ENCODE peak calls at places on chromosomes 6 and 20, in ten cellular contexts. One of them, this sample, is unnamed.

GRCh38 chr6:88982720-88983119 is 19.3 kb upstream of the RNGTT start:
- DNase-seq in GM10248: peak
- DNase-seq in Kasumi-1: peak
- DNase-seq in AG09309: peak
- DNase-seq in activated CD4-positive, alpha-beta memory T cell treated with anti-CD3 and anti-CD28 coated beads, Interleukin-2, amount 10 ng/mL, durations not matched to agents 7 days and 5 days: peak
- DNase-seq in tibial nerve: peak
- DNase-seq in effector memory CD8-positive, alpha-beta T cell: no peak
- DNase-seq in NCI-H2081: peak
- DNase-seq in activated B cell treated with CpG ODN at 0.5 μM for 24 hours: no peak
- DNase-seq in mucosa of descending colon: no peak
- DNase-seq in this sample: peak

GRCh38 chr6:99746261-99746895 is 139.7 kb downstream of the PRDM13 start:
- DNase-seq in GM10248: peak
- DNase-seq in Kasumi-1: peak
- DNase-seq in AG09309: peak
- DNase-seq in activated CD4-positive, alpha-beta memory T cell treated with anti-CD3 and anti-CD28 coated beads, Interleukin-2, amount 10 ng/mL, durations not matched to agents 7 days and 5 days: peak
- DNase-seq in tibial nerve: peak
- DNase-seq in effector memory CD8-positive, alpha-beta T cell: peak
- DNase-seq in NCI-H2081: peak
- DNase-seq in activated B cell treated with CpG ODN at 0.5 μM for 24 hours: no peak
- DNase-seq in mucosa of descending colon: no peak
- DNase-seq in this sample: peak

GRCh38 chr6:147279423-147279822 is 75.2 kb downstream of the STXBP5 start:
- DNase-seq in GM10248: no peak
- DNase-seq in Kasumi-1: no peak
- DNase-seq in AG09309: peak
- DNase-seq in activated CD4-positive, alpha-beta memory T cell treated with anti-CD3 and anti-CD28 coated beads, Interleukin-2, amount 10 ng/mL, durations not matched to agents 7 days and 5 days: no peak
- DNase-seq in tibial nerve: no peak
- DNase-seq in effector memory CD8-positive, alpha-beta T cell: no peak
- DNase-seq in NCI-H2081: no peak
- DNase-seq in activated B cell treated with CpG ODN at 0.5 μM for 24 hours: no peak
- DNase-seq in mucosa of descending colon: no peak
- DNase-seq in this sample: no peak

GRCh38 chr6:113719056-113719455 is 138.1 kb upstream of the MARCKS start:
- DNase-seq in GM10248: no peak
- DNase-seq in Kasumi-1: no peak
- DNase-seq in AG09309: no peak
- DNase-seq in activated CD4-positive, alpha-beta memory T cell treated with anti-CD3 and anti-CD28 coated beads, Interleukin-2, amount 10 ng/mL, durations not matched to agents 7 days and 5 days: no peak
- DNase-seq in tibial nerve: no peak
- DNase-seq in effector memory CD8-positive, alpha-beta T cell: no peak
- DNase-seq in NCI-H2081: no peak
- DNase-seq in activated B cell treated with CpG ODN at 0.5 μM for 24 hours: no peak
- DNase-seq in mucosa of descending colon: no peak
- DNase-seq in this sample: no peak

GRCh38 chr20:20549699-20550098 is 162.7 kb downstream of the RALGAPA2 start:
- DNase-seq in GM10248: no peak
- DNase-seq in Kasumi-1: no peak
- DNase-seq in AG09309: peak
- DNase-seq in activated CD4-positive, alpha-beta memory T cell treated with anti-CD3 and anti-CD28 coated beads, Interleukin-2, amount 10 ng/mL, durations not matched to agents 7 days and 5 days: no peak
- DNase-seq in tibial nerve: no peak
- DNase-seq in effector memory CD8-positive, alpha-beta T cell: no peak
- DNase-seq in NCI-H2081: no peak
- DNase-seq in activated B cell treated with CpG ODN at 0.5 μM for 24 hours: no peak
- DNase-seq in mucosa of descending colon: no peak
- DNase-seq in this sample: no peak

GRCh38 chr20:42938486-42939205 is 251.1 kb downstream of the PTPRT start:
- DNase-seq in GM10248: no peak
- DNase-seq in Kasumi-1: no peak
- DNase-seq in AG09309: no peak
- DNase-seq in activated CD4-positive, alpha-beta memory T cell treated with anti-CD3 and anti-CD28 coated beads, Interleukin-2, amount 10 ng/mL, durations not matched to agents 7 days and 5 days: no peak
- DNase-seq in tibial nerve: no peak
- DNase-seq in effector memory CD8-positive, alpha-beta T cell: no peak
- DNase-seq in NCI-H2081: no peak
- DNase-seq in activated B cell treated with CpG ODN at 0.5 μM for 24 hours: no peak
- DNase-seq in mucosa of descending colon: no peak
- DNase-seq in this sample: no peak

GRCh38 chr6:16736856-16737255 is 24.4 kb downstream of the ATXN1 start:
- DNase-seq in GM10248: no peak
- DNase-seq in Kasumi-1: no peak
- DNase-seq in AG09309: no peak
- DNase-seq in activated CD4-positive, alpha-beta memory T cell treated with anti-CD3 and anti-CD28 coated beads, Interleukin-2, amount 10 ng/mL, durations not matched to agents 7 days and 5 days: no peak
- DNase-seq in tibial nerve: no peak
- DNase-seq in effector memory CD8-positive, alpha-beta T cell: no peak
- DNase-seq in NCI-H2081: no peak
- DNase-seq in activated B cell treated with CpG ODN at 0.5 μM for 24 hours: no peak
- DNase-seq in mucosa of descending colon: no peak
- DNase-seq in this sample: no peak

GRCh38 chr20:57619053-57619831 is 984 bp downstream of the ZBP1 start:
- DNase-seq in GM10248: peak
- DNase-seq in Kasumi-1: peak
- DNase-seq in AG09309: no peak
- DNase-seq in activated CD4-positive, alpha-beta memory T cell treated with anti-CD3 and anti-CD28 coated beads, Interleukin-2, amount 10 ng/mL, durations not matched to agents 7 days and 5 days: peak
- DNase-seq in tibial nerve: no peak
- DNase-seq in effector memory CD8-positive, alpha-beta T cell: peak
- DNase-seq in NCI-H2081: no peak
- DNase-seq in activated B cell treated with CpG ODN at 0.5 μM for 24 hours: peak
- DNase-seq in mucosa of descending colon: peak
- DNase-seq in this sample: no peak

GRCh38 chr6:140677781-140678528 is 1303.5 kb upstream of the CITED2 start:
- DNase-seq in GM10248: no peak
- DNase-seq in Kasumi-1: no peak
- DNase-seq in AG09309: no peak
- DNase-seq in activated CD4-positive, alpha-beta memory T cell treated with anti-CD3 and anti-CD28 coated beads, Interleukin-2, amount 10 ng/mL, durations not matched to agents 7 days and 5 days: no peak
- DNase-seq in tibial nerve: no peak
- DNase-seq in effector memory CD8-positive, alpha-beta T cell: no peak
- DNase-seq in NCI-H2081: no peak
- DNase-seq in activated B cell treated with CpG ODN at 0.5 μM for 24 hours: no peak
- DNase-seq in mucosa of descending colon: no peak
- DNase-seq in this sample: no peak

GRCh38 chr20:18628330-18628941 is 40.6 kb downstream of the DTD1 start:
- DNase-seq in GM10248: no peak
- DNase-seq in Kasumi-1: no peak
- DNase-seq in AG09309: no peak
- DNase-seq in activated CD4-positive, alpha-beta memory T cell treated with anti-CD3 and anti-CD28 coated beads, Interleukin-2, amount 10 ng/mL, durations not matched to agents 7 days and 5 days: no peak
- DNase-seq in tibial nerve: no peak
- DNase-seq in effector memory CD8-positive, alpha-beta T cell: no peak
- DNase-seq in NCI-H2081: peak
- DNase-seq in activated B cell treated with CpG ODN at 0.5 μM for 24 hours: no peak
- DNase-seq in mucosa of descending colon: no peak
- DNase-seq in this sample: peak

GRCh38 chr6:5540375-5540774 is 279.1 kb downstream of the FARS2 start:
- DNase-seq in GM10248: no peak
- DNase-seq in Kasumi-1: no peak
- DNase-seq in AG09309: peak
- DNase-seq in activated CD4-positive, alpha-beta memory T cell treated with anti-CD3 and anti-CD28 coated beads, Interleukin-2, amount 10 ng/mL, durations not matched to agents 7 days and 5 days: no peak
- DNase-seq in tibial nerve: no peak
- DNase-seq in effector memory CD8-positive, alpha-beta T cell: no peak
- DNase-seq in NCI-H2081: no peak
- DNase-seq in activated B cell treated with CpG ODN at 0.5 μM for 24 hours: no peak
- DNase-seq in mucosa of descending colon: no peak
- DNase-seq in this sample: no peak

GRCh38 chr20:37515876-37516275 is 5.2 kb upstream of the NNAT start:
- DNase-seq in GM10248: no peak
- DNase-seq in Kasumi-1: no peak
- DNase-seq in AG09309: no peak
- DNase-seq in activated CD4-positive, alpha-beta memory T cell treated with anti-CD3 and anti-CD28 coated beads, Interleukin-2, amount 10 ng/mL, durations not matched to agents 7 days and 5 days: no peak
- DNase-seq in tibial nerve: no peak
- DNase-seq in effector memory CD8-positive, alpha-beta T cell: no peak
- DNase-seq in NCI-H2081: no peak
- DNase-seq in activated B cell treated with CpG ODN at 0.5 μM for 24 hours: peak
- DNase-seq in mucosa of descending colon: no peak
- DNase-seq in this sample: no peak

GRCh38 chr6:31158863-31159855 is 770 bp downstream of the TCF19 start:
- DNase-seq in GM10248: no peak
- DNase-seq in Kasumi-1: peak
- DNase-seq in AG09309: no peak
- DNase-seq in activated CD4-positive, alpha-beta memory T cell treated with anti-CD3 and anti-CD28 coated beads, Interleukin-2, amount 10 ng/mL, durations not matched to agents 7 days and 5 days: peak
- DNase-seq in tibial nerve: peak
- DNase-seq in effector memory CD8-positive, alpha-beta T cell: no peak
- DNase-seq in NCI-H2081: peak
- DNase-seq in activated B cell treated with CpG ODN at 0.5 μM for 24 hours: no peak
- DNase-seq in mucosa of descending colon: peak
- DNase-seq in this sample: no peak

GRCh38 chr6:128725271-128726233 is 157.4 kb upstream of the LAMA2 start:
- DNase-seq in GM10248: peak
- DNase-seq in Kasumi-1: peak
- DNase-seq in AG09309: peak
- DNase-seq in activated CD4-positive, alpha-beta memory T cell treated with anti-CD3 and anti-CD28 coated beads, Interleukin-2, amount 10 ng/mL, durations not matched to agents 7 days and 5 days: no peak
- DNase-seq in tibial nerve: peak
- DNase-seq in effector memory CD8-positive, alpha-beta T cell: no peak
- DNase-seq in NCI-H2081: no peak
- DNase-seq in activated B cell treated with CpG ODN at 0.5 μM for 24 hours: no peak
- DNase-seq in mucosa of descending colon: no peak
- DNase-seq in this sample: no peak

GRCh38 chr6:112502348-112503130 is 155.4 kb downstream of the RFPL4B start:
- DNase-seq in GM10248: no peak
- DNase-seq in Kasumi-1: peak
- DNase-seq in AG09309: no peak
- DNase-seq in activated CD4-positive, alpha-beta memory T cell treated with anti-CD3 and anti-CD28 coated beads, Interleukin-2, amount 10 ng/mL, durations not matched to agents 7 days and 5 days: no peak
- DNase-seq in tibial nerve: no peak
- DNase-seq in effector memory CD8-positive, alpha-beta T cell: no peak
- DNase-seq in NCI-H2081: no peak
- DNase-seq in activated B cell treated with CpG ODN at 0.5 μM for 24 hours: no peak
- DNase-seq in mucosa of descending colon: no peak
- DNase-seq in this sample: peak

This sample was measured in NCI-H2171.